ENCODE peak calls at places on chromosome 12, in five cellular contexts. V is ovary, C is NAMALWA, O is astrocyte of the spinal cord, B is T follicular helper cell. S is an unnamed sample.

GRCh38 chr12:123047289-123047688 is 66.8 kb downstream of the ARL6IP4 start:
- DNase-seq in V (no peak), C (no peak), O (no peak), B (no peak), S (no peak)

GRCh38 chr12:81468206-81468605 is 290.9 kb downstream of the PPFIA2 start:
- DNase-seq in V (no peak), C (no peak), O (peak), B (no peak), S (no peak)

GRCh38 chr12:100251917-100252316 is 15.0 kb downstream of the DEPDC4 start:
- DNase-seq in V (no peak), C (no peak), O (no peak), B (no peak), S (no peak)

GRCh38 chr12:53299101-53299453 is 418 bp upstream of the MYG1 start:
- DNase-seq in V (no peak), C (peak), O (peak), B (peak), S (no peak)

GRCh38 chr12:51388066-51388799 is 3.0 kb downstream of the GALNT6 start:
- DNase-seq in V (no peak), C (no peak), O (no peak), B (no peak), S (no peak)

GRCh38 chr12:127613056-127613455 is 653.9 kb upstream of the TMEM132C start:
- DNase-seq in V (no peak), C (no peak), O (no peak), B (no peak), S (no peak)

GRCh38 chr12:32917094-32917611 is 20.6 kb upstream of the PKP2 start:
- DNase-seq in V (no peak), C (no peak), O (peak), B (no peak), S (no peak)

GRCh38 chr12:43578782-43579181 is 26.8 kb upstream of the ADAMTS20 start:
- DNase-seq in V (no peak), C (no peak), O (peak), B (no peak), S (no peak)

GRCh38 chr12:114656906-114657596 is 26.9 kb downstream of the TBX3 start:
- DNase-seq in V (no peak), C (no peak), O (peak), B (no peak), S (no peak)

GRCh38 chr12:21884942-21885341 is 56.3 kb downstream of the ABCC9 start:
- DNase-seq in V (no peak), C (no peak), O (no peak), B (no peak), S (no peak)

GRCh38 chr12:19006626-19007025 is 122.9 kb upstream of the PLEKHA5 start:
- DNase-seq in V (no peak), C (no peak), O (no peak), B (no peak), S (no peak)

GRCh38 chr12:28110329-28110728 is 79.9 kb upstream of the CCDC91 start:
- DNase-seq in V (no peak), C (peak), O (no peak), B (no peak), S (no peak)

GRCh38 chr12:69170293-69170692 is 69.1 kb upstream of the CPSF6 start:
- DNase-seq in V (no peak), C (no peak), O (no peak), B (no peak), S (no peak)

GRCh38 chr12:57452181-57452936 is 2.7 kb upstream of the INHBE start:
- DNase-seq in V (no peak), C (no peak), O (peak), B (no peak), S (no peak)

GRCh38 chr12:98352835-98353234 is 162.6 kb upstream of the TMPO start:
- DNase-seq in V (no peak), C (no peak), O (no peak), B (no peak), S (no peak)

GRCh38 chr12:57840701-57841100 is 5.8 kb downstream of the CTDSP2 start:
- DNase-seq in V (no peak), C (no peak), O (peak), B (no peak), S (no peak)

GRCh38 chr12:124405151-124405550 is 110.3 kb downstream of the RFLNA start:
- DNase-seq in V (no peak), C (no peak), O (no peak), B (no peak), S (no peak)

GRCh38 chr12:109890620-109891019 is 9.5 kb upstream of the TCHP start:
- DNase-seq in V (no peak), C (no peak), O (no peak), B (no peak), S (no peak)

GRCh38 chr12:48329199-48329939 is 21.4 kb downstream of the ZNF641 start:
- DNase-seq in V (no peak), C (no peak), O (no peak), B (no peak), S (no peak)

GRCh38 chr12:54593135-54593534 is 4.7 kb upstream of the PPP1R1A start:
- DNase-seq in V (no peak), C (no peak), O (no peak), B (no peak), S (no peak)

GRCh38 chr12:110431957-110432587 is 18.1 kb downstream of the ARPC3 start:
- DNase-seq in V (no peak), C (no peak), O (no peak), B (no peak), S (peak)

GRCh38 chr12:11689591-11690158 is 40.2 kb downstream of the ETV6 start:
- DNase-seq in V (no peak), C (no peak), O (no peak), B (no peak), S (no peak)

GRCh38 chr12:5102261-5102789 is 58.6 kb downstream of the KCNA5 start:
- DNase-seq in V (no peak), C (no peak), O (peak), B (no peak), S (no peak)

GRCh38 chr12:94178886-94179285 is 30.5 kb downstream of the PLXNC1 start:
- DNase-seq in V (no peak), C (no peak), O (no peak), B (no peak), S (no peak)

GRCh38 chr12:74337951-74338350 is 199.7 kb upstream of the ATXN7L3B start:
- DNase-seq in V (no peak), C (no peak), O (peak), B (no peak), S (no peak)

GRCh38 chr12:91434081-91434480 is 251.5 kb upstream of the DCN start:
- DNase-seq in V (no peak), C (no peak), O (no peak), B (no peak), S (no peak)

GRCh38 chr12:68040450-68041075 is 51.3 kb downstream of the IFNG-AS1 start:
- DNase-seq in V (peak), C (peak), O (peak), B (peak), S (no peak)

GRCh38 chr12:79983492-79983891 is 48.6 kb upstream of the PPP1R12A start:
- DNase-seq in V (no peak), C (no peak), O (peak), B (no peak), S (no peak)

GRCh38 chr12:64696065-64696741 is 63.0 kb downstream of the GNS start:
- DNase-seq in V (no peak), C (no peak), O (peak), B (no peak), S (no peak)

GRCh38 chr12:52230364-52231281 is 2.4 kb upstream of the KRT7 start:
- DNase-seq in V (no peak), C (no peak), O (peak), B (no peak), S (peak)